ENCODE peak calls at places on chromosome 19, in six cellular contexts. One of them, this sample, is unnamed.
A peak's percentile ranks its signal among the peaks of the same experiment; 100 is the strongest.

GRCh38 chr19:19403373-19403901 is 2.0 kb upstream of the GATAD2A start:
- DNase-seq in tibial nerve: no peak
- DNase-seq in psoas muscle: peak; percentile 64
- DNase-seq in MM.1S: no peak
- DNase-seq in hepatocyte: no peak
- DNase-seq in fibroblast of lung: peak; percentile 60
- DNase-seq in this sample: no peak

GRCh38 chr19:10670187-10670586 is 16.0 kb downstream of the ILF3 start:
- DNase-seq in tibial nerve: no peak
- DNase-seq in fibroblast of lung: no peak
- DNase-seq in hepatocyte: no peak
- DNase-seq in psoas muscle: no peak
- DNase-seq in MM.1S: no peak
- DNase-seq in this sample: no peak

GRCh38 chr19:4391701-4392543 is 8.4 kb downstream of the SH3GL1 start:
- DNase-seq in hepatocyte: no peak
- DNase-seq in tibial nerve: no peak
- DNase-seq in MM.1S: no peak
- DNase-seq in fibroblast of lung: peak; percentile 89
- DNase-seq in psoas muscle: peak; percentile 82
- DNase-seq in this sample: no peak

GRCh38 chr19:5395541-5395940 is 54.9 kb upstream of the PTPRS start:
- DNase-seq in psoas muscle: no peak
- DNase-seq in fibroblast of lung: peak; percentile 18
- DNase-seq in MM.1S: no peak
- DNase-seq in tibial nerve: no peak
- DNase-seq in hepatocyte: no peak
- DNase-seq in this sample: no peak

GRCh38 chr19:35295453-35295791 is 3.5 kb downstream of the MAG start:
- DNase-seq in hepatocyte: no peak
- DNase-seq in fibroblast of lung: no peak
- DNase-seq in psoas muscle: no peak
- DNase-seq in MM.1S: no peak
- DNase-seq in tibial nerve: no peak
- DNase-seq in this sample: no peak

GRCh38 chr19:34690372-34690771 is 12.9 kb downstream of the ZNF302 start:
- DNase-seq in psoas muscle: no peak
- DNase-seq in fibroblast of lung: no peak
- DNase-seq in tibial nerve: no peak
- DNase-seq in hepatocyte: no peak
- DNase-seq in MM.1S: no peak
- DNase-seq in this sample: no peak

GRCh38 chr19:2524361-2524839 is 48.5 kb downstream of the GADD45B start:
- DNase-seq in MM.1S: no peak
- DNase-seq in fibroblast of lung: no peak
- DNase-seq in hepatocyte: no peak
- DNase-seq in psoas muscle: no peak
- DNase-seq in tibial nerve: no peak
- DNase-seq in this sample: no peak

GRCh38 chr19:33375760-33376159 is 2.3 kb downstream of the CEBPG start:
- DNase-seq in fibroblast of lung: peak; percentile 62
- DNase-seq in MM.1S: no peak
- DNase-seq in psoas muscle: no peak
- DNase-seq in tibial nerve: no peak
- DNase-seq in hepatocyte: no peak
- DNase-seq in this sample: no peak

GRCh38 chr19:5128932-5129389 is 160.0 kb downstream of the KDM4B start:
- DNase-seq in tibial nerve: no peak
- DNase-seq in psoas muscle: peak; percentile 67
- DNase-seq in MM.1S: no peak
- DNase-seq in fibroblast of lung: peak; percentile 28
- DNase-seq in hepatocyte: peak; percentile 80
- DNase-seq in this sample: no peak

GRCh38 chr19:11179716-11180297 is 17.5 kb downstream of the KANK2 start:
- DNase-seq in tibial nerve: no peak
- DNase-seq in MM.1S: peak; percentile 74
- DNase-seq in psoas muscle: no peak
- DNase-seq in fibroblast of lung: no peak
- DNase-seq in hepatocyte: no peak
- DNase-seq in this sample: no peak

GRCh38 chr19:44653977-44654784 is 10.5 kb downstream of the PVR start:
- DNase-seq in fibroblast of lung: peak; percentile 32
- DNase-seq in hepatocyte: peak; percentile 77
- DNase-seq in tibial nerve: peak; percentile 61
- DNase-seq in MM.1S: peak; percentile 97
- DNase-seq in psoas muscle: peak; percentile 84
- DNase-seq in this sample: no peak

GRCh38 chr19:46697142-46697960 is 19.6 kb downstream of the PRKD2 start:
- DNase-seq in tibial nerve: peak; percentile 84
- DNase-seq in MM.1S: no peak
- DNase-seq in psoas muscle: peak; percentile 94
- DNase-seq in fibroblast of lung: peak; percentile 56
- DNase-seq in hepatocyte: peak; percentile 88
- DNase-seq in this sample: no peak

GRCh38 chr19:29771708-29772415 is 39.9 kb upstream of the CCNE1 start:
- DNase-seq in hepatocyte: peak; percentile 85
- DNase-seq in fibroblast of lung: peak; percentile 27
- DNase-seq in MM.1S: peak; percentile 35
- DNase-seq in psoas muscle: no peak
- DNase-seq in tibial nerve: no peak
- DNase-seq in this sample: no peak

GRCh38 chr19:12772323-12772722 is 3.0 kb downstream of the HOOK2 start:
- DNase-seq in tibial nerve: no peak
- DNase-seq in fibroblast of lung: no peak
- DNase-seq in psoas muscle: peak; percentile 78
- DNase-seq in MM.1S: no peak
- DNase-seq in hepatocyte: no peak
- DNase-seq in this sample: no peak

GRCh38 chr19:35437152-35437951 is 10.7 kb upstream of the FFAR2 start:
- DNase-seq in hepatocyte: no peak
- DNase-seq in MM.1S: no peak
- DNase-seq in tibial nerve: no peak
- DNase-seq in fibroblast of lung: no peak
- DNase-seq in psoas muscle: no peak
- DNase-seq in this sample: no peak

GRCh38 chr19:1250374-1251232 is 2.2 kb downstream of the MIDN start:
- DNase-seq in MM.1S: no peak
- DNase-seq in tibial nerve: no peak
- DNase-seq in fibroblast of lung: peak; percentile 67
- DNase-seq in hepatocyte: peak; percentile 87
- DNase-seq in psoas muscle: peak; percentile 81
- DNase-seq in this sample: no peak

GRCh38 chr19:31289976-31290375 is 59.3 kb downstream of the TSHZ3 start:
- DNase-seq in MM.1S: no peak
- DNase-seq in psoas muscle: no peak
- DNase-seq in hepatocyte: no peak
- DNase-seq in tibial nerve: no peak
- DNase-seq in fibroblast of lung: no peak
- DNase-seq in this sample: no peak

GRCh38 chr19:40601061-40601973 is at the start of gene LTBP4:
- DNase-seq in fibroblast of lung: peak; percentile 42
- DNase-seq in psoas muscle: peak; percentile 78
- DNase-seq in MM.1S: peak; percentile 14
- DNase-seq in hepatocyte: peak; percentile 74
- DNase-seq in tibial nerve: no peak
- DNase-seq in this sample: no peak

GRCh38 chr19:378706-379105 is 30.2 kb downstream of the C2CD4C start:
- DNase-seq in hepatocyte: no peak
- DNase-seq in psoas muscle: no peak
- DNase-seq in fibroblast of lung: no peak
- DNase-seq in MM.1S: no peak
- DNase-seq in tibial nerve: no peak
- DNase-seq in this sample: no peak

GRCh38 chr19:39765091-39766076 is 13.3 kb upstream of the LEUTX start:
- DNase-seq in psoas muscle: no peak
- DNase-seq in hepatocyte: peak; percentile 77
- DNase-seq in fibroblast of lung: peak; percentile 20
- DNase-seq in tibial nerve: no peak
- DNase-seq in MM.1S: peak; percentile 31
- DNase-seq in this sample: no peak

GRCh38 chr19:46977548-46977947 is 42.1 kb upstream of the NPAS1 start:
- DNase-seq in tibial nerve: no peak
- DNase-seq in MM.1S: no peak
- DNase-seq in hepatocyte: no peak
- DNase-seq in psoas muscle: no peak
- DNase-seq in fibroblast of lung: no peak
- DNase-seq in this sample: no peak

GRCh38 chr19:12794196-12794921 is 3.1 kb downstream of the JUNB start:
- DNase-seq in psoas muscle: no peak
- DNase-seq in tibial nerve: no peak
- DNase-seq in MM.1S: no peak
- DNase-seq in hepatocyte: no peak
- DNase-seq in fibroblast of lung: no peak
- DNase-seq in this sample: no peak

GRCh38 chr19:49151339-49152217 is 3.6 kb downstream of the HRC start:
- DNase-seq in fibroblast of lung: peak; percentile 30
- DNase-seq in tibial nerve: no peak
- DNase-seq in hepatocyte: peak; percentile 89
- DNase-seq in MM.1S: no peak
- DNase-seq in psoas muscle: peak; percentile 93
- DNase-seq in this sample: no peak

GRCh38 chr19:556611-557382 is 12.9 kb downstream of the GZMM start:
- DNase-seq in hepatocyte: no peak
- DNase-seq in fibroblast of lung: no peak
- DNase-seq in psoas muscle: no peak
- DNase-seq in MM.1S: no peak
- DNase-seq in tibial nerve: no peak
- DNase-seq in this sample: no peak

GRCh38 chr19:33132021-33132420 is at the start of gene WDR88:
- DNase-seq in tibial nerve: no peak
- DNase-seq in MM.1S: no peak
- DNase-seq in fibroblast of lung: no peak
- DNase-seq in hepatocyte: no peak
- DNase-seq in psoas muscle: no peak
- DNase-seq in this sample: no peak

GRCh38 chr19:531753-532571 is at the start of gene CDC34:
- DNase-seq in hepatocyte: no peak
- DNase-seq in tibial nerve: no peak
- DNase-seq in MM.1S: no peak
- DNase-seq in psoas muscle: no peak
- DNase-seq in fibroblast of lung: no peak
- DNase-seq in this sample: no peak

GRCh38 chr19:50820549-50821247 is 2.9 kb downstream of the KLK1 start:
- DNase-seq in tibial nerve: no peak
- DNase-seq in psoas muscle: peak; percentile 38
- DNase-seq in hepatocyte: peak; percentile 71
- DNase-seq in MM.1S: no peak
- DNase-seq in fibroblast of lung: no peak
- DNase-seq in this sample: no peak

GRCh38 chr19:47699360-47699917 is 13.8 kb upstream of the EHD2 start:
- DNase-seq in hepatocyte: peak; percentile 69
- DNase-seq in tibial nerve: no peak
- DNase-seq in fibroblast of lung: no peak
- DNase-seq in MM.1S: no peak
- DNase-seq in psoas muscle: no peak
- DNase-seq in this sample: no peak

GRCh38 chr19:7522923-7523667 is 671 bp downstream of the MCOLN1 start:
- DNase-seq in MM.1S: peak; percentile 17
- DNase-seq in tibial nerve: no peak
- DNase-seq in fibroblast of lung: no peak
- DNase-seq in psoas muscle: no peak
- DNase-seq in hepatocyte: peak; percentile 46
- DNase-seq in this sample: no peak
- H3K27ac ChIP-seq in MM.1S: no peak overlapping the region
- H3K27ac ChIP-seq in tibial nerve: peak overlapping the region; percentile 68
- H3K27ac ChIP-seq in fibroblast of lung: no peak overlapping the region
- H3K27ac ChIP-seq in psoas muscle: peak overlapping the region; percentile 57
- H3K27ac ChIP-seq in hepatocyte: no peak overlapping the region
- H3K27ac ChIP-seq in this sample: no peak overlapping the region

DNA sequence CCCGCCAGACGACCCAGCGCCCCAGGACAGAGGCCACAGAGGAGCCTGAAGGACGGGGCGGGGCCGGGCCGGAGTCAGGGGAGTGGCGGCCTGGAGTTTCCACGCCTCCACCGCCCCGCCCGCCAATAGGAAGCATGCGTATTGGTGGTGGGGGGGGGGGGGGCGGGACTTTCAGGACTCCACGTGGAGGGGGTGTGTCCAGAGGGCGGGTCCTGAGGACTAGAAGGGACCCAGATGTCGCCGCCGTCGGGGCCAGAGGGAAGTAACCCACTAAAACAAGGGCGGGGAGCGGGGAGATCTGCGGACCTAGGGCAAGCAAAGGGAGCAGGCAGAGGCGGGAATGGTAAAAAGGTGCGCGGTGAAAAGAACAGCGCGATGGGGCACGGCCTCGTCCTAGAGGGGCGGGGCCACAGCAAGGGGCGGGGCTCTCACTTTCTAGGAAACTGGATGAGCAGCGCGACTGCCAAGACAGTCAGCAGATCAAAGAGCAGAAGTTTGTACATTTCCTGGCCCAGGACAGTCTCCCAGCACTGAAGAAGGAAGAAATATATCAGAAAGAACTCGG is 2.8 kb upstream of the LENG1 start:
- DNase-seq in MM.1S: peak; percentile 68
- DNase-seq in psoas muscle: peak; percentile 90
- DNase-seq in tibial nerve: peak; percentile 73
- DNase-seq in fibroblast of lung: peak; percentile 54
- DNase-seq in hepatocyte: peak; percentile 91
- DNase-seq in this sample: no peak
- H3K27ac ChIP-seq in MM.1S: no peak overlapping the region
- H3K27ac ChIP-seq in psoas muscle: no peak overlapping the region
- H3K27ac ChIP-seq in tibial nerve: no peak overlapping the region
- H3K27ac ChIP-seq in fibroblast of lung: no peak overlapping the region
- H3K27ac ChIP-seq in hepatocyte: peak overlapping the region; percentile 45
- H3K27ac ChIP-seq in this sample: peak overlapping the region; percentile 23

DNA sequence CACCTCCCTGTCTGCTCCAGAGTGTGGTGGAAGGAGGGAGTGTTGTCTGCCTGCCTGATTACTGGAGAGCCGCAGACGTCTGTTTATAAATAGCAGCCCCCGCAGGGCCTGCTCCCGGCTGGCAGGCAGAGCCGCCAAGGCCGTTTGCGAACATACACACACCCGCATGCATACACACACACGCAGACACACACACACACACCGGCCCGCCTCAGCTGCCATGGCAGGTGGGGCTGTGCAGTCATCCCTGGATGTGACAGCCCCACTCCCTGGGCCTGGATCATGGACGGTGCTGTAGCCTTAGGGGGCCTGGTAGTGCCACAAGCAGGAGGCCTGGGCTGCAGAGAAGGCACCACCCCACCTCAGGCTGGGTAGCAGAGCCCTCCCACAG is 20.4 kb downstream of the EVI5L start:
- DNase-seq in MM.1S: no peak
- DNase-seq in fibroblast of lung: no peak
- DNase-seq in tibial nerve: no peak
- DNase-seq in psoas muscle: no peak
- DNase-seq in hepatocyte: no peak
- DNase-seq in this sample: no peak
- H3K27ac ChIP-seq in MM.1S: no peak overlapping the region
- H3K27ac ChIP-seq in fibroblast of lung: no peak overlapping the region
- H3K27ac ChIP-seq in tibial nerve: no peak overlapping the region
- H3K27ac ChIP-seq in psoas muscle: no peak overlapping the region
- H3K27ac ChIP-seq in hepatocyte: no peak overlapping the region
- H3K27ac ChIP-seq in this sample: no peak overlapping the region

DNA sequence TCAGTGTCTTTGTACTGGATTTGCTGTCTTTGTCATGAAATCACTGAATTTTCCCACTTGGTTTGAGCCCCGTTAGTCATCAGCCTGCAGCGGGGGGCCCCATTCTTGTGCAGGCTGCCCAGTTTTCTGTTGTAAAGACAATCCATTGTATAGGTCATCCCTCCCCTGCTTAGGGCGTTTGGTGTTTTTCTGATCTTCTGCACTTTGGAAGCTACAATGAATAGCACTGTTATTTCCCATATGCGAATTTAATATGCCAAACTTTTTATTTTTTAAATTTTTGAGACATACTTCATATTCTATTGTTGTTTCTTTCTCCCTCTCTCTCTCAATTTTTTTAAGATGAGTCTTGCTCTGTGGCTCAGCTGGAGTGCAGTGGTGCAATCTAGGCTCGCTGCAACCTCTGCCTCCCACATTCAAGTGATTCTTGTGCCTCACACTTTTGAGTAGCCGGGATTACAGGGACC is 9.0 kb downstream of the SLC27A1 start:
- DNase-seq in psoas muscle: no peak
- DNase-seq in MM.1S: no peak
- DNase-seq in hepatocyte: no peak
- DNase-seq in fibroblast of lung: peak; percentile 73
- DNase-seq in tibial nerve: no peak
- DNase-seq in this sample: no peak
- H3K27ac ChIP-seq in psoas muscle: no peak overlapping the region
- H3K27ac ChIP-seq in MM.1S: no peak overlapping the region
- H3K27ac ChIP-seq in hepatocyte: no peak overlapping the region
- H3K27ac ChIP-seq in fibroblast of lung: no peak overlapping the region
- H3K27ac ChIP-seq in tibial nerve: peak overlapping the region; percentile 23
- H3K27ac ChIP-seq in this sample: peak overlapping the region; percentile 42